ENCODE peak calls at places on chromosome 11, in four cellular contexts. Q is AG09309, A is mesendoderm, P is HTR-8/SVneo. O is an unnamed sample.

GRCh38 chr11:129700701-129701100 is 114.9 kb upstream of the TMEM45B start:
- DNase-seq in Q (no peak), A (no peak), P (no peak), O (no peak)

GRCh38 chr11:31887180-31887579 is 76.1 kb upstream of the PAX6 start:
- DNase-seq in Q (no peak), A (peak), P (no peak), O (peak)

GRCh38 chr11:22875869-22876473 is 15.7 kb upstream of the CCDC179 start:
- DNase-seq in Q (peak), A (peak), P (peak), O (peak)

GRCh38 chr11:68792400-68792955 is 41.2 kb upstream of the TESMIN start:
- DNase-seq in Q (peak), A (no peak), P (no peak), O (no peak)

GRCh38 chr11:29321293-29322132 is 695.3 kb downstream of the KCNA4 start:
- DNase-seq in Q (no peak), A (no peak), P (no peak), O (no peak)

GRCh38 chr11:1303196-1303821 is 6.1 kb downstream of the TOLLIP start:
- DNase-seq in Q (no peak), A (peak), P (no peak), O (peak)

GRCh38 chr11:68343761-68344256 is 31.4 kb downstream of the LRP5 start:
- DNase-seq in Q (no peak), A (no peak), P (no peak), O (no peak)

GRCh38 chr11:13135385-13136271 is 126.5 kb downstream of the RASSF10 start:
- DNase-seq in Q (no peak), A (peak), P (peak), O (no peak)

GRCh38 chr11:116379185-116379828 is 393.5 kb downstream of the BUD13 start:
- DNase-seq in Q (no peak), A (peak), P (peak), O (peak)

GRCh38 chr11:116948375-116948774 is 111.0 kb upstream of the APOA1 start:
- DNase-seq in Q (no peak), A (no peak), P (no peak), O (peak)

GRCh38 chr11:117239295-117239694 is 6.8 kb downstream of the RNF214 start:
- DNase-seq in Q (peak), A (peak), P (peak), O (peak)

GRCh38 chr11:16170448-16170847 is 185.9 kb downstream of the SOX6 start:
- DNase-seq in Q (no peak), A (no peak), P (no peak), O (no peak)

GRCh38 chr11:6646631-6647281 is 8.9 kb downstream of the DCHS1 start:
- DNase-seq in Q (no peak), A (no peak), P (no peak), O (peak)

GRCh38 chr11:4025248-4025956 is 69.2 kb upstream of the RRM1 start:
- DNase-seq in Q (peak), A (no peak), P (no peak), O (no peak)

O was measured in NB4.